ENCODE peak calls at places on chromosomes 2 and 18, in seven cellular contexts. C is A549, U is cardiac muscle cell, V is PC-3, T is tibial nerve, A is OCI-LY7, F is uterus. P is an unnamed sample.

GRCh38 chr18:79962835-79963657 is 1.4 kb upstream of the HSBP1L1 start:
- DNase-seq in T (no peak), V (peak), F (no peak), C (no peak), A (no peak), U (no peak), P (no peak)

GRCh38 chr2:10145519-10146357 is 23.2 kb downstream of the RRM2 start:
- DNase-seq in F (no peak), A (no peak), V (no peak), U (no peak), T (no peak), C (no peak), P (no peak)

GRCh38 chr2:39666489-39667141 is 898 bp downstream of the TMEM178A start:
- DNase-seq in U (no peak), C (peak), V (no peak), F (no peak), A (no peak), T (no peak), P (no peak)

GRCh38 chr2:121155502-121156056 is 129.4 kb downstream of the TFCP2L1 start:
- DNase-seq in V (peak), C (no peak), T (no peak), U (no peak), F (no peak), A (no peak), P (no peak)

GRCh38 chr2:226431301-226431955 is 368.2 kb downstream of the IRS1 start:
- DNase-seq in F (no peak), V (peak), C (no peak), U (no peak), T (no peak), A (no peak), P (no peak)

GRCh38 chr2:29311458-29311857 is 196.2 kb downstream of the CLIP4 start:
- DNase-seq in A (no peak), T (no peak), U (no peak), V (no peak), F (no peak), C (no peak), P (no peak)

GRCh38 chr2:79219383-79219988 is 59.9 kb upstream of the REG3A start:
- DNase-seq in U (peak), A (peak), C (peak), V (peak), F (no peak), T (no peak), P (no peak)

GRCh38 chr2:151472966-151473365 is 63.3 kb downstream of the RIF1 start:
- DNase-seq in F (no peak), V (no peak), U (no peak), C (no peak), T (no peak), A (no peak), P (no peak)

GRCh38 chr2:105363192-105363591 is 25.9 kb downstream of the C2orf49 start:
- DNase-seq in U (no peak), T (no peak), A (no peak), C (no peak), F (no peak), V (no peak), P (no peak)

GRCh38 chr18:34971313-34971712 is 69.9 kb upstream of the MAPRE2 start:
- DNase-seq in V (peak), C (no peak), A (no peak), T (no peak), F (no peak), U (no peak), P (no peak)

GRCh38 chr18:40431071-40431998 is 1523.7 kb upstream of the PIK3C3 start:
- DNase-seq in C (no peak), F (no peak), T (no peak), A (no peak), V (no peak), U (peak), P (no peak)

GRCh38 chr2:3491306-3491705 is 28.0 kb downstream of the ADI1 start:
- DNase-seq in T (no peak), U (no peak), A (peak), F (no peak), C (no peak), V (no peak), P (no peak)

GRCh38 chr2:191312662-191313061 is 67.5 kb downstream of the MYO1B start:
- DNase-seq in A (no peak), C (no peak), V (no peak), F (no peak), T (no peak), U (no peak), P (no peak)

GRCh38 chr18:58102875-58103274 is 58.8 kb downstream of the NEDD4L start:
- DNase-seq in C (no peak), U (no peak), T (no peak), V (no peak), A (no peak), F (no peak), P (no peak)

GRCh38 chr2:23620841-23621341 is 235.9 kb downstream of the KLHL29 start:
- DNase-seq in F (peak), U (peak), A (no peak), C (no peak), T (no peak), V (no peak), P (peak)

GRCh38 chr18:53153281-53153680 is 813.3 kb downstream of the DCC start:
- DNase-seq in C (peak), U (peak), V (peak), A (peak), T (no peak), F (no peak), P (no peak)

GRCh38 chr2:72719416-72719815 is 106.4 kb downstream of the EXOC6B start:
- DNase-seq in U (peak), F (no peak), T (no peak), A (no peak), V (peak), C (no peak), P (no peak)

GRCh38 chr2:74833418-74834233 is at the start of gene HK2:
- DNase-seq in C (peak), F (peak), U (peak), V (peak), A (peak), T (peak), P (peak)

GRCh38 chr2:74836675-74837401 is 2.9 kb downstream of the HK2 start:
- DNase-seq in V (no peak), T (no peak), U (no peak), F (no peak), C (no peak), A (no peak), P (no peak)

GRCh38 chr2:74834806-74835755 is 1.2 kb downstream of the HK2 start:
- DNase-seq in F (peak), U (peak), C (peak), V (peak), A (peak), T (no peak), P (peak)

GRCh38 chr2:74831693-74832530 is 2.0 kb upstream of the HK2 start:
- DNase-seq in V (peak), C (peak), F (no peak), A (no peak), U (no peak), T (no peak), P (no peak)

DNA sequence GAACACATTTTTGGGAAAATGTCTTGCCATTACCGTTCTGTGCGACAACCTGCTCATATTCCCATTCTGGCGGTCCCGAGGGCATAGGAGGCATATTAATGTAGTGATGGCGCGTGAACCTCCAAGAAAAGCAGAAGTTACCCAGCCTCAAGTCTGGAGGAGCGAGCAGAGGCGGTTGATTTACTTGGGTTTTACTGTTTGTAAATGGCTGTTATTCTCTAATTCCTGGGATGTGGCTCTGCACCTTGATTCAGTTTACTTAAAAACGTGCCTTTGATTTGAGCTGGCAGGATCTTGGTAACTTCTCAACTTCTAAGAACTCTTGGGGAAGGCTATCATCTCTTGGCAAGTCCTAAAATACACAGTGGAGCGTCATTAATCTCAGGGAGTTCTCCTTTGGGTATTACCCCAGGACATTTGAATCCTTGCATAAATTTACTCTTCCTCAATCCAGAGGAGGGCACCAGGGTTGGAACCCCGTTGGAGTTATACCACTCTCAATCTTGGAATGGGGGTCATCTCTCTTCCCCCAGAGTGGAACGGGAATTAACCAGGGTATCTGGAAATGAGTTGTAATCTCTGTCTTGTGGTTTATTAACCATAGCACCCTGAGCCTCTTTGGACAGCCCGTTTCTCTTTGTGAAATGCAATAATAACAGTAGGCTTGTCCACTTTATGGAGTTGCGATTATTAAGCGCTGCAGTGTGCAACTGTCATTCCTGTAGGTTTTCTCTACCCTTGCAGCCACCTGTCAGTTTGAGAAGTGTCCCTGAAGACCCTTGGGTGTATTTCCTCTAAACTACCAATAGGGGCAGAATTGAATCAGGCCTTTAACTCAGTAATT is 2.1 kb downstream of the HK2 start:
- DNase-seq in V (peak), T (no peak), U (peak), C (peak), F (no peak), A (peak), P (no peak)
- H3K27ac ChIP-seq in V (peak), T (no peak), U (peak), C (no peak), F (no peak), A (peak), P (peak)

GRCh38 chr2:95165030-95165370 is 609 bp upstream of the ZNF2 start:
- DNase-seq in C (no peak), U (no peak), F (no peak), A (no peak), V (no peak), T (no peak), P (no peak)

GRCh38 chr2:95165371-95166064 is at the start of gene ZNF2:
- DNase-seq in V (peak), U (peak), C (peak), F (peak), A (peak), T (peak), P (peak)

GRCh38 chr2:95166065-95166763 is 605 bp downstream of the ZNF2 start:
- DNase-seq in U (no peak), C (no peak), F (no peak), T (no peak), V (no peak), A (no peak), P (no peak)
- H3K27ac ChIP-seq in U (peak), C (peak), F (peak), T (peak), V (no peak), A (no peak), P (peak)

GRCh38 chr18:24837065-24837464 is 376.6 kb downstream of the HRH4 start:
- DNase-seq in U (no peak), T (no peak), A (no peak), C (no peak), V (peak), F (no peak), P (no peak)

GRCh38 chr18:24839991-24840390 is 379.6 kb downstream of the HRH4 start:
- DNase-seq in U (no peak), F (no peak), T (no peak), A (no peak), V (no peak), C (no peak), P (no peak)

GRCh38 chr18:24840640-24841039 is 380.2 kb downstream of the HRH4 start:
- DNase-seq in V (no peak), F (no peak), U (no peak), C (no peak), T (no peak), A (no peak), P (no peak)

GRCh38 chr18:24843123-24843522 is 382.7 kb downstream of the HRH4 start:
- DNase-seq in F (no peak), U (no peak), V (no peak), T (no peak), A (no peak), C (no peak), P (no peak)

DNA sequence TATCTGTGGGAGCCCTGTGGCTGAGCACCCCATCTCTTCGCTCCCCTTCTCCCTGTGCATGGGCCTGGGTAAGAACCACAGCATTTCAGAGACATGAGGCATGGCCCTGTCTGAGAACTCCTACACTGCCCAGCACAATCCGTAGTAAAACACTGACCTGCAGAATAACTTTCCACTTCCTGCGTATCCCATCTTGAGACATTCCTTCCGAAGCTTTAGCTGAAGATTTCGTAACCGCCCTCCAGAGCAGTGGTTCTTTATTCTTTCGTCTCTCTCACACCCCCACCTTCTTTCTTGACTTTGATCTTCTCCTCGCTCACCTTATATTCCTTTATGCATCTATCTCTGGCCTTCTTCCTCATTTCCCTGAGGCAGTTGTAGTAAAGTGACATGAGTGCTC is 381.1 kb downstream of the HRH4 start:
- DNase-seq in V (no peak), U (no peak), F (no peak), T (no peak), A (no peak), C (no peak), P (no peak)
- H3K27ac ChIP-seq in V (no peak), U (no peak), F (no peak), T (no peak), A (no peak), C (no peak), P (no peak)

GRCh38 chr18:809985-810642 is 1.9 kb downstream of the YES1 start:
- DNase-seq in A (no peak), U (no peak), F (no peak), T (no peak), V (no peak), C (no peak), P (no peak)

GRCh38 chr18:805755-806110 is 6.3 kb downstream of the YES1 start:
- DNase-seq in C (no peak), F (no peak), U (no peak), T (no peak), V (no peak), A (no peak), P (no peak)

GRCh38 chr18:808502-808901 is 3.5 kb downstream of the YES1 start:
- DNase-seq in U (no peak), C (no peak), V (no peak), A (no peak), F (no peak), T (no peak), P (no peak)

GRCh38 chr18:805008-805754 is 6.9 kb downstream of the YES1 start:
- DNase-seq in U (no peak), C (no peak), V (no peak), T (no peak), A (no peak), F (no peak), P (no peak)

GRCh38 chr18:808086-808485 is 4.0 kb downstream of the YES1 start:
- DNase-seq in A (no peak), F (no peak), V (no peak), T (no peak), U (peak), C (no peak), P (no peak)
- H3K27ac ChIP-seq in A (no peak), F (peak), V (no peak), T (no peak), U (peak), C (no peak), P (peak)

GRCh38 chr18:11175266-11175947 is 26.0 kb upstream of the PIEZO2 start:
- DNase-seq in U (no peak), A (no peak), V (no peak), F (no peak), T (no peak), C (no peak), P (no peak)
- H3K27ac ChIP-seq in U (no peak), A (no peak), V (no peak), F (peak), T (no peak), C (no peak), P (no peak)

GRCh38 chr18:63319383-63320040 is at the start of gene BCL2:
- DNase-seq in C (peak), A (peak), V (peak), F (no peak), T (no peak), U (peak), P (peak)
- H3K27ac ChIP-seq in C (peak), A (no peak), V (no peak), F (peak), T (peak), U (no peak), P (peak)